ENCODE peak calls at places on chromosomes 4 and X, in nine cellular contexts. V is IMR-90, Z is neural progenitor cell, N is A549, A is Karpas-422, H is HCT116, O is fibroblast of lung, I is GM23248, W is mesendoderm. Q is an unnamed sample.

GRCh38 chr4:22932326-22932725 is 239.6 kb downstream of the GBA3 start:
- DNase-seq in V (no peak), Z (no peak), N (no peak), A (no peak), H (no peak), O (no peak), I (no peak), W (no peak), Q (no peak)

GRCh38 chr4:52748432-52748831 is 2.8 kb downstream of the ERVMER34-1 start:
- DNase-seq in V (no peak), Z (no peak), N (no peak), A (no peak), H (no peak), O (no peak), I (no peak), W (no peak), Q (no peak)

GRCh38 chr4:168522371-168522770 is 25.5 kb downstream of the PALLD start:
- DNase-seq in V (no peak), Z (no peak), N (no peak), A (no peak), H (no peak), O (no peak), I (no peak), W (no peak), Q (no peak)

GRCh38 chrX:48835524-48836329 is at the start of gene PCSK1N:
- DNase-seq in V (no peak), Z (peak), N (peak), A (no peak), H (no peak), O (peak), I (no peak), W (peak), Q (peak)

GRCh38 chrX:40318796-40319195 is 221.0 kb upstream of the BCOR start:
- DNase-seq in V (no peak), Z (no peak), N (no peak), A (no peak), H (no peak), O (no peak), I (no peak), W (no peak), Q (no peak)

GRCh38 chrX:22164770-22165388 is 107.8 kb upstream of the CBLL2 start:
- DNase-seq in V (peak), Z (no peak), N (no peak), A (no peak), H (no peak), O (peak), I (peak), W (no peak), Q (no peak)

GRCh38 chr4:107261241-107261874 is 225.2 kb upstream of the DKK2 start:
- DNase-seq in V (no peak), Z (no peak), N (no peak), A (no peak), H (no peak), O (peak), I (no peak), W (peak), Q (no peak)

GRCh38 chr4:28010543-28011235 is 1150.0 kb downstream of the STIM2 start:
- DNase-seq in V (peak), Z (no peak), N (no peak), A (no peak), H (no peak), O (no peak), I (peak), W (no peak), Q (no peak)

GRCh38 chr4:172412851-172413250 is 599.6 kb downstream of the GALNTL6 start:
- DNase-seq in V (no peak), Z (no peak), N (no peak), A (no peak), H (no peak), O (no peak), I (no peak), W (no peak), Q (no peak)

GRCh38 chr4:37243722-37244582 is 591 bp upstream of the NWD2 start:
- DNase-seq in V (no peak), Z (peak), N (no peak), A (no peak), H (no peak), O (peak), I (no peak), W (peak), Q (peak)

GRCh38 chrX:103404225-103405008 is 28.1 kb downstream of the BEX3 start:
- DNase-seq in V (peak), Z (peak), N (peak), A (peak), H (peak), O (peak), I (peak), W (peak), Q (peak)

GRCh38 chr4:151361126-151361525 is 35.7 kb upstream of the SH3D19 start:
- DNase-seq in V (no peak), Z (no peak), N (no peak), A (no peak), H (no peak), O (no peak), I (no peak), W (no peak), Q (no peak)

GRCh38 chr4:136124251-136124745 is 1408.0 kb downstream of the PCDH18 start:
- DNase-seq in V (no peak), Z (peak), N (no peak), A (no peak), H (no peak), O (no peak), I (no peak), W (no peak), Q (no peak)

GRCh38 chr4:75830906-75831305 is 71.3 kb downstream of the PPEF2 start:
- DNase-seq in V (no peak), Z (no peak), N (no peak), A (no peak), H (no peak), O (peak), I (no peak), W (no peak), Q (no peak)

GRCh38 chrX:1416965-1417760 is 25.2 kb upstream of the SLC25A6 start:
- DNase-seq in V (no peak), Z (no peak), N (no peak), A (no peak), H (no peak), O (no peak), I (no peak), W (no peak), Q (no peak)

GRCh38 chr4:80989921-80990544 is 40.5 kb upstream of the BMP3 start:
- DNase-seq in V (peak), Z (peak), N (peak), A (peak), H (peak), O (peak), I (peak), W (peak), Q (peak)

GRCh38 chr4:139455187-139455586 is 1.3 kb downstream of the RAB33B start:
- DNase-seq in V (no peak), Z (no peak), N (no peak), A (peak), H (no peak), O (no peak), I (no peak), W (peak), Q (no peak)

GRCh38 chr4:139458543-139458942 is 4.6 kb downstream of the RAB33B start:
- DNase-seq in V (no peak), Z (no peak), N (no peak), A (no peak), H (no peak), O (no peak), I (no peak), W (no peak), Q (no peak)

GRCh38 chr4:139454646-139455045 is 725 bp downstream of the RAB33B start:
- DNase-seq in V (no peak), Z (no peak), N (no peak), A (peak), H (no peak), O (no peak), I (peak), W (no peak), Q (no peak)

GRCh38 chr4:139458999-139459398 is 5.1 kb downstream of the RAB33B start:
- DNase-seq in V (no peak), Z (no peak), N (no peak), A (no peak), H (no peak), O (peak), I (peak), W (peak), Q (no peak)

GRCh38 chr4:139457318-139457717 is 3.4 kb downstream of the RAB33B start:
- DNase-seq in V (no peak), Z (no peak), N (no peak), A (no peak), H (no peak), O (no peak), I (peak), W (no peak), Q (no peak)
- H3K4me2 ChIP-seq in V (no peak), Z (no peak), N (peak), A (peak), H (no peak), O (no peak), I (peak), W (no peak), Q (peak)

GRCh38 chr4:38538517-38538916 is 125.5 kb upstream of the KLF3 start:
- DNase-seq in V (no peak), Z (no peak), N (no peak), A (no peak), H (no peak), O (no peak), I (no peak), W (no peak), Q (no peak)
- H3K4me2 ChIP-seq in V (no peak), Z (no peak), N (no peak), A (no peak), H (no peak), O (no peak), I (no peak), W (no peak), Q (no peak)

DNA sequence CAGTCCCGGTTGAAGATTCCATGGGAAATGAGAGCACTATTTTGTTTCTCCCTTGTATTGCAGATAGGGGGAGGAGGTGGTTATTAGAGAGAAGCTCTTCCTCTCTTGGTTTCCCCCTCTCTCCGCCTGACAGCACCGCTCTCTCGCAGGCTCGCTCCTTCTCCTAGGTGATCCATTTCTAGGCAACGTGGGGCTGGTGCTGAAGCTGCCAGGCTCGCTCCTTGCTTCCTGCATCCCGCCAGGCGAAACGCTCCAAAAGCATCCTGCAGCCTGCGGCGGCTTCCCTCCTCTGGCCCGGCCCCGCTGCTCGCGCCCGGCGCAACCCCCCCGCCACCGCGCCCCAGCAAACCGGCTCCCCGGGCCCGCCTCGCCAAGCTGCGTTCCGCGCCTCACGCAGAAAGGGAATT is at the start of gene GRID2:
- DNase-seq in V (peak), Z (peak), N (peak), A (no peak), H (peak), O (peak), I (peak), W (peak), Q (peak)
- H3K4me2 ChIP-seq in V (peak), Z (peak), N (peak), A (no peak), H (peak), O (peak), I (no peak), W (peak), Q (peak)

GRCh38 chrX:115652221-115652620 is 91.2 kb downstream of the PLS3 start:
- DNase-seq in V (no peak), Z (no peak), N (no peak), A (no peak), H (no peak), O (peak), I (no peak), W (no peak), Q (no peak)

GRCh38 chrX:115650449-115650848 is 89.5 kb downstream of the PLS3 start:
- DNase-seq in V (peak), Z (no peak), N (no peak), A (no peak), H (no peak), O (peak), I (peak), W (peak), Q (no peak)

GRCh38 chrX:115649461-115650063 is 88.6 kb downstream of the PLS3 start:
- DNase-seq in V (no peak), Z (no peak), N (no peak), A (no peak), H (no peak), O (no peak), I (no peak), W (peak), Q (no peak)

DNA sequence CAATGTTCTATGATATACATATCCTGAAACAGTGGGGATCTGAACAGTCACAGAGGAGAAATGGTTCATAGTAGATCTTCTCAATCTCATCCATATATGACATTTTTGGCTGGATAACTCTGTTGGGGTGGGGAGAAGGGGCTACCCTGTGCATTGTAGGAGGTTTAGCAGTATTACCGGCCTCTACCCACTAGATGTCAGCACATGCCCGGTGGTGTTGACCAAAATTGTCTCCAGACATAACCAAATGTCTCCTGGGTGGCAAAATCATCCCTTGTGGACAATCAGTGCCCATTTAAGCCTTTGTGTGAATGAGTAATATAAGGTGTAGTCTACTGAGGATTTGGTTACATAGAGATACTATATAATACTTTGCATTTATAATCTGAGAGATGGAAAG is 89.9 kb downstream of the PLS3 start:
- DNase-seq in V (peak), Z (peak), N (peak), A (peak), H (peak), O (peak), I (peak), W (peak), Q (peak)
- H3K4me2 ChIP-seq in V (no peak), Z (peak), N (no peak), A (no peak), H (no peak), O (no peak), I (no peak), W (no peak), Q (no peak)

DNA sequence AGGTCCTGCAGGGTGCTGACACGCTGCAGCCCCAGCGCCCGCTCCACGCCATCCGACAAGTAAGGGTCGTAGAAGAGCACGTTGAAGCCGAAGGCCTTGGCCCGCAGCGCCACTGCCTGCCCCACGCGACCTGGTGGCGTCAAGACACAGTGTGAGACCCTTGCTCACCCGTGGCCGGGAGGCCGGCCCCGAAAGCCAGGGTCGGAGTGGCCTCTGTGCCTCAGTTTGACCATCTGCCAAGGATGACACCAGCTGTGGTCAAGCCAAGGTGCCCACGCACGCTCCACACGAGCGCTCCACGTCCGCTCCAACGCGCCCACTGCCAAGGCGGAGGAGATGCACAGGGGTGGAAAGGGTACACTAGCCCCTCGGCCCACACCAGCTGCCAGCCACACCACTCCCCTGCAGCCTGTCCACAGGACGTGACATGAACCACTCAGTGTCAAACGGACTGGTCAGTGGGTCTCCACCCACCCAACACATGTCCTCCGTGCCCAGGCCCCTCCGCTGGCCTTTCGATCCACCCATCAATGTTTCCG is 32.8 kb downstream of the CTBP1 start:
- DNase-seq in V (no peak), Z (no peak), N (no peak), A (no peak), H (no peak), O (no peak), I (no peak), W (no peak), Q (no peak)
- H3K4me2 ChIP-seq in V (no peak), Z (no peak), N (no peak), A (peak), H (no peak), O (no peak), I (no peak), W (no peak), Q (no peak)

DNA sequence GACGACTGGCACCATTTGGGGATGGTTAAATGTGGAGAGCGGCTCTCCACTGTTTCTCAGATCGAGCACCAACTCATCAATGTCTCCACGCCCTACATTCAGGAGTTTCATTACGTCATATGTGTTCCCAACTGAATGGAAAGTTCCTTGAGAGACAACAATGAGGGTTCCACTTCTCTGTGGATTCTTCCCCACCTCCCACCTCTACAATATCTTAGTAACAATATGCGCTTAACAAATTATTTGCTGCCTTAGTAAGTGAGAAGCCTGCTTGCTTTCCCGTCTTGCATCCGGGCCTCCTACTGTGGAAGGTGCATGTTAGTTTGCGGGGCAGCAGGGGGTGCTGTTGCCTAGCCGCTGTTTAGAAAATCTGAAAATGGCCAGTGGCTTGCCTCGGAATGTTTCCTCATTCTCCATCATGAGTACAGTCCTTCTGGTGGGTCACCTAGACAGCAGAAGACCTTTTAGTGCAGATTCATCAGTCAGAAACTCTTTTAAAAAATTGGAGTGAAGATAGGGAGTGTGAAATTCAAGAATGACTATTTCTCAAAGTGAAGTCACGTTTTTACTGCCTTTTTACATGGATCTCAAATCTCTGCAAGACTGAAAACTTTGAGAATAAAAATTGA is 55.7 kb downstream of the PHOX2B start:
- DNase-seq in V (peak), Z (peak), N (peak), A (peak), H (peak), O (peak), I (peak), W (peak), Q (peak)
- H3K4me2 ChIP-seq in V (no peak), Z (no peak), N (peak), A (peak), H (peak), O (no peak), I (no peak), W (no peak), Q (no peak)

GRCh38 chr4:38764292-38764691 is 18.5 kb downstream of the TLR10 start:
- DNase-seq in V (no peak), Z (no peak), N (no peak), A (peak), H (no peak), O (no peak), I (no peak), W (no peak), Q (no peak)

GRCh38 chr4:38768968-38769394 is 13.8 kb downstream of the TLR10 start:
- DNase-seq in V (peak), Z (no peak), N (no peak), A (peak), H (no peak), O (peak), I (no peak), W (no peak), Q (no peak)

GRCh38 chr4:38765391-38765790 is 17.4 kb downstream of the TLR10 start:
- DNase-seq in V (peak), Z (no peak), N (no peak), A (no peak), H (no peak), O (peak), I (peak), W (no peak), Q (no peak)

GRCh38 chr4:38774181-38774580 is 8.6 kb downstream of the TLR10 start:
- DNase-seq in V (no peak), Z (no peak), N (no peak), A (no peak), H (no peak), O (no peak), I (no peak), W (no peak), Q (no peak)

DNA sequence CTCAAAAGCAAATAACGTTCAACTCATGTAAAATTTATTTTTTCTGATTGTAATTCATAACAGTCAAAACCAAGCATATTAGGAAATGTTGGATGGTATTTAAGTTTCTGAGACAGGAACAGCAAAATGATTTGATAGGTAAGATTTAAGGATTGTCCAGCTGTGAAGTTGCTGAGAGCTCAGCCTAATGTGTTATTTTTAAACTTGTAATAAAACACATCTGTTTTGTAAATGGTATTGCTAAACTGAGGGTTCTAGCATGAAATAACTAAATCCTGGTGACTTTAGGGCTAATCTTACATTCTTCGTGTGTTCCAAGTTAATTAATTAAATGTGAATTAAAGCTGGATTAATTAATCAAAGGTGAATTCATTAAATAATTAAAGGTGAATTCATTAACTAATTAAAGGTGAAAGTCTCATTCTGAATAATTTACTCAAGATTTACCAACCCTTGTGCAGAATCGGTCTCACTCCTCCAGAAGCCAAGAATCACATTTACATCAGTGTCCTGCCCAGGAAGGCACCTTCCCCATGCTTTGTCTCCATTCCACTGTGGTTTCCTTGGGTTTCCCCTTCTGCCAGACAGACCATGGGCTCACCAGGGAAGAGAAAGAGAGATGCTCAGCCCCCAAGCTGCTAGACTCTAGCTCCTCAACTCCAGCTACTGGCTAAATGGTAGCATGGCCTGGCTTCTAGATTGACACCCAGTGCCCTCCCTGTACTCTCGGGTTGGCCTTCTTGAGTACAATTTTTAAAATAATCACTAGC is 13.2 kb downstream of the TLR10 start:
- DNase-seq in V (no peak), Z (no peak), N (no peak), A (no peak), H (no peak), O (no peak), I (no peak), W (no peak), Q (no peak)
- H3K4me2 ChIP-seq in V (no peak), Z (no peak), N (no peak), A (peak), H (no peak), O (no peak), I (no peak), W (no peak), Q (no peak)

GRCh38 chrX:153884136-153885076 is 1.6 kb downstream of the L1CAM start:
- DNase-seq in V (no peak), Z (no peak), N (no peak), A (peak), H (peak), O (no peak), I (no peak), W (no peak), Q (no peak)
- H3K4me2 ChIP-seq in V (no peak), Z (peak), N (peak), A (no peak), H (peak), O (no peak), I (no peak), W (no peak), Q (no peak)

Q was measured in hepatocyte.